ENCODE peak calls at places on chromosomes 3 and 15, in four cellular contexts. A is GM23248, F is HepG2, T is endothelial cell of umbilical vein. G is an unnamed sample.

GRCh38 chr3:171950373-171950772 is 89.0 kb upstream of the FNDC3B start:
- DNase-seq in A (peak; percentile 72), F (peak; percentile 35), T (peak; percentile 72), G (peak; percentile 76)

GRCh38 chr15:43242616-43243015 is 21.8 kb upstream of the EPB42 start:
- DNase-seq in A (no peak), F (no peak), T (no peak), G (no peak)

GRCh38 chr3:45988804-45989203 is 6.8 kb downstream of the FYCO1 start:
- DNase-seq in A (peak; percentile 96), F (no peak), T (peak; percentile 78), G (peak; percentile 88)

GRCh38 chr3:49792371-49793150 is 6.2 kb upstream of the IP6K1 start:
- DNase-seq in A (no peak), F (no peak), T (no peak), G (no peak)

GRCh38 chr3:128231596-128231995 is 78.3 kb downstream of the EEFSEC start:
- DNase-seq in A (no peak), F (no peak), T (no peak), G (no peak)

GRCh38 chr15:79811406-79812405 is 85.1 kb downstream of the MTHFS start:
- DNase-seq in A (peak; percentile 78), F (no peak), T (no peak), G (no peak)

GRCh38 chr15:83011271-83012037 is at the start of gene C15orf40:
- DNase-seq in A (peak; percentile 97), F (peak; percentile 81), T (peak; percentile 89), G (peak; percentile 90)

GRCh38 chr15:51193526-51193925 is 98.8 kb upstream of the TNFAIP8L3 start:
- DNase-seq in A (no peak), F (no peak), T (no peak), G (no peak)

GRCh38 chr3:193829781-193830180 is 236.8 kb downstream of the OPA1 start:
- DNase-seq in A (peak; percentile 61), F (no peak), T (no peak), G (peak; percentile 95)

GRCh38 chr3:188944108-188944507 is 227.7 kb upstream of the TPRG1 start:
- DNase-seq in A (peak; percentile 32), F (no peak), T (no peak), G (no peak)

GRCh38 chr3:72336821-72337479 is 511.3 kb downstream of the SHQ1 start:
- DNase-seq in A (peak; percentile 84), F (no peak), T (peak; percentile 26), G (peak; percentile 32)

GRCh38 chr3:78086150-78086549 is 1046.3 kb downstream of the ROBO2 start:
- DNase-seq in A (peak; percentile 30), F (no peak), T (no peak), G (peak; percentile 68)

GRCh38 chr15:64134322-64134829 is 17.2 kb upstream of the SNX22 start:
- DNase-seq in A (no peak), F (no peak), T (no peak), G (peak; percentile 13)

GRCh38 chr3:146326875-146327543 is 76.1 kb upstream of the PLSCR4 start:
- DNase-seq in A (peak; percentile 77), F (peak; percentile 46), T (peak; percentile 85), G (peak; percentile 84)

GRCh38 chr3:195104340-195104739 is 166.6 kb downstream of the XXYLT1 start:
- DNase-seq in A (no peak), F (no peak), T (no peak), G (no peak)

GRCh38 chr3:54123538-54124196 is 1.3 kb downstream of the CACNA2D3 start:
- DNase-seq in A (no peak), F (no peak), T (no peak), G (no peak)

GRCh38 chr3:183477801-183478456 is 49.5 kb upstream of the MCF2L2 start:
- DNase-seq in A (no peak), F (no peak), T (no peak), G (no peak)

GRCh38 chr15:65105038-65105437 is 10.0 kb downstream of the UBAP1L start:
- DNase-seq in A (no peak), F (no peak), T (no peak), G (no peak)

GRCh38 chr15:70356919-70357318 is 259.2 kb upstream of the TLE3 start:
- DNase-seq in A (no peak), F (no peak), T (no peak), G (peak; percentile 8)

GRCh38 chr3:139677341-139678155 is at the start of gene NMNAT3:
- DNase-seq in A (peak; percentile 62), F (peak; percentile 77), T (peak; percentile 62), G (peak; percentile 68)

GRCh38 chr3:125398952-125399351 is 23.8 kb upstream of the ZNF148 start:
- DNase-seq in A (no peak), F (no peak), T (no peak), G (peak; percentile 20)
- H4K20me1 ChIP-seq in A (no peaks in the 10 kb centered on the region), F (no peaks in the 10 kb centered on the region), T (no peaks in the 10 kb centered on the region), G (no peaks in the 10 kb centered on the region)

DNA sequence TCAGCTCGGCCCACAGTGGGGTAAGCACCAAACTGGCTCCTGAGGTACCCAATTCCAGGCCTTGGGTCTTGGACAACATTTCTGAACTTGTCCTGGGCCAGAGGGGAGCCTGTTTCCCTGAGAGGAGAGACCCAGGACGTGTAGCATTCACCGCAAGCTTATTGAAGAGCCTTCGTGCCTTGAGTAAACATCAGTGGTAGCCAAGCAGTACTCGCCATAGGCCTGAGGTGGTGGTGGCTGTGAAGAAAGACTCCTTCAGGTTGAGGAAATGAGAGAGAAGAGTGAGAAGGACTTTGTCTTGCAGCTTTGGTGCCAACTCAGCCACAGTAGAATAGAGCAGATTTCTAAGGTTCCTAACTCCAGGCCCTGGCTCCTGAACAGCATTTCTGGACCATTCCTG is 50.2 kb downstream of the NUDT16 start:
- DNase-seq in A (no peak), F (no peak), T (no peak), G (no peak)
- H4K20me1 ChIP-seq in A (no peaks in the 10 kb centered on the region), F (no peaks in the 10 kb centered on the region), T (no peaks in the 10 kb centered on the region), G (no peaks in the 10 kb centered on the region)

GRCh38 chr3:12660196-12660595 is 3.7 kb downstream of the RAF1 start:
- DNase-seq in A (no peak), F (no peak), T (no peak), G (no peak)

GRCh38 chr3:12661926-12662592 is 1.9 kb downstream of the RAF1 start:
- DNase-seq in A (no peak), F (no peak), T (no peak), G (no peak)

GRCh38 chr3:12656850-12657249 is 7.1 kb downstream of the RAF1 start:
- DNase-seq in A (no peak), F (no peak), T (no peak), G (no peak)

GRCh38 chr3:12658593-12659058 is 5.3 kb downstream of the RAF1 start:
- DNase-seq in A (peak; percentile 93), F (no peak), T (no peak), G (peak; percentile 50)

DNA sequence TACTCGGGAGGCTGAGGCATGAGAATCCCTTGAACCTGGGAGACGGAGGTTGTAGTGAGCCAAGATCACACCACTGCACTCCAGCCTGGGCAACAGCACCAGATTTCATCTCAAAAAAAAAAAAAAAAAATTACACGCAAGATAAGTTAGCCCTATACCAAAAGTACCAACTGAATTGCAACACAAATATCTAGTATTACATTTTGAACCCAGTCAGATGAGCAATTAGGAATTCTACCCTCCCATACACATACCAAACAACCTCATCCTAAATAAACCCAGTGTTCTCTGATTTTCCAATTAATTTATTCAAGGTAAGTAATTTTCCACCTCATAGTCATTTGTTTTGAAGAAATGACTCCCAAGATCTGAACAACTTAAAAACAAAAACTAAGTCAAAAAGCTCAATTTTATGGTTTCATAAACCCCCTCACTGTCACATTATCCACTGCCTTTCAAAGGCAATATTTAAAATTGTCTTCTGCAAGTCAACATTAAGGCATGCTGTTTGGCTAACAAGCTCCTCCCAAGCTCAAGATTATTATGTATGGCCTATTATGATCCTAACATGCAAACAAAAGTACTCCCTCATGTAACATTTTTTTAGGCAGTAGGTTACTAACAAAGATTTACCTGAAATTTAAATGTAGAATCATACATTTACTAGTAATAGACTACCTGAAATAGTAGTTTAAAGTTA is 4.5 kb downstream of the RAF1 start:
- DNase-seq in A (peak; percentile 54), F (no peak), T (no peak), G (peak; percentile 17)
- H4K20me1 ChIP-seq in A (peaks cover 17% of the 10 kb centered on the region), F (peaks cover 31% of the 10 kb centered on the region), T (peaks cover 7% of the 10 kb centered on the region), G (peaks cover 68% of the 10 kb centered on the region)

GRCh38 chr3:11619946-11620652 is 23.6 kb downstream of the VGLL4 start:
- DNase-seq in A (no peak), F (no peak), T (no peak), G (no peak)
- H4K20me1 ChIP-seq in A (peaks cover 24% of the 10 kb centered on the region), F (peaks cover 21% of the 10 kb centered on the region), T (peaks cover 22% of the 10 kb centered on the region), G (peaks cover 48% of the 10 kb centered on the region)

GRCh38 chr15:39599871-39600270 is 19.0 kb downstream of the THBS1 start:
- DNase-seq in A (peak; percentile 62), F (no peak), T (peak; percentile 84), G (peak; percentile 59)

GRCh38 chr15:39597336-39597735 is 16.5 kb downstream of the THBS1 start:
- DNase-seq in A (no peak), F (no peak), T (no peak), G (peak; percentile 8)

GRCh38 chr15:39597751-39598185 is 16.9 kb downstream of the THBS1 start:
- DNase-seq in A (peak; percentile 83), F (no peak), T (peak; percentile 99), G (peak; percentile 31)

GRCh38 chr15:39598958-39599845 is 18.3 kb downstream of the THBS1 start:
- DNase-seq in A (peak; percentile 50), F (no peak), T (peak; percentile 89), G (peak; percentile 25)

GRCh38 chr15:39598186-39598850 is 17.4 kb downstream of the THBS1 start:
- DNase-seq in A (peak; percentile 77), F (no peak), T (peak; percentile 96), G (peak; percentile 29)
- H4K20me1 ChIP-seq in A (peaks cover 17% of the 10 kb centered on the region), F (no peaks in the 10 kb centered on the region), T (no peaks in the 10 kb centered on the region), G (peaks cover 9% of the 10 kb centered on the region)

DNA sequence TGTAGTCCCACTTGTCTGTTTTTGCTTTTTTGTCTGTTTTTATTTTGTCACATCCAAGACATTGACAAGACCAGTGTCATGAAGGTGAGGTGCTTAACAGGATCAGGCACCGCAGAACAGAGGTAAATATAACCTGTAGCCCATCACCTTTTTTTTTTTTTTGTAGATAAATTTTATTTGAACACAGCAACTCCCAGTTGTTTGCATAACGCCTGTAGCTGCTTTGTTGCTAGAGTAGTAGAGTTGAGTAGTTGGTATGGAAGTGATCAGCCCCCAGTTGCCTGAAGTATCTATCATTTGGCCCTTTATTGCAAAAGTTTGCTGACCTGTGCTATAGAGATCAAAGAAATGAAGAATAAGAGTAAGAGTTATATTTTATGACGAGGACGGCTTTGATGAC is 135.0 kb downstream of the TCF12 start:
- DNase-seq in A (no peak), F (no peak), T (no peak), G (no peak)
- H4K20me1 ChIP-seq in A (no peaks in the 10 kb centered on the region), F (no peaks in the 10 kb centered on the region), T (peaks cover 9% of the 10 kb centered on the region), G (no peaks in the 10 kb centered on the region)

GRCh38 chr15:60396560-60396963 is 1.2 kb downstream of the ANXA2 start:
- DNase-seq in A (peak; percentile 60), F (no peak), T (no peak), G (no peak)

GRCh38 chr15:60396964-60397771 is 618 bp downstream of the ANXA2 start:
- DNase-seq in A (peak; percentile 95), F (no peak), T (no peak), G (peak; percentile 78)

GRCh38 chr15:60395276-60396011 is 2.3 kb downstream of the ANXA2 start:
- DNase-seq in A (peak; percentile 69), F (no peak), T (no peak), G (no peak)

GRCh38 chr15:60397772-60398445 is at the start of gene ANXA2:
- DNase-seq in A (peak; percentile 97), F (no peak), T (peak; percentile 80), G (peak; percentile 91)

GRCh38 chr15:60396100-60396499 is 1.7 kb downstream of the ANXA2 start:
- DNase-seq in A (peak; percentile 75), F (no peak), T (no peak), G (peak; percentile 34)
- H4K20me1 ChIP-seq in A (no peaks in the 10 kb centered on the region), F (no peaks in the 10 kb centered on the region), T (peaks cover 7% of the 10 kb centered on the region), G (peaks cover 51% of the 10 kb centered on the region)